ENCODE peak calls at places on chromosomes 7 and 10, in nine cellular contexts. One of them, this sample, is unnamed.

GRCh38 chr10:62826275-62826674 is 10.1 kb upstream of the EGR2 start:
- DNase-seq in omental fat pad: no peak
- DNase-seq in right atrium auricular region: no peak
- DNase-seq in activated naive CD4-positive, alpha-beta T cell: no peak
- DNase-seq in cardiac muscle cell: no peak
- DNase-seq in stimulated activated CD8-positive, alpha-beta memory T cell treated with anti-CD3 and anti-CD28 coated beads, Interleukin-7, amount 100 ng/mL, for 24 hours: no peak
- DNase-seq in stimulated activated CD4-positive, alpha-beta T cell treated with anti-CD3 and anti-CD28 coated beads, Interleukin-1b, Interleukin-23, amount 100 ng/mL, for 48 hours: no peak
- DNase-seq in Jurkat, Clone E6-1: no peak
- DNase-seq in activated CD4-positive, alpha-beta T cell treated with anti-CD3 and anti-CD28 coated beads for 4 hours: no peak
- DNase-seq in this sample: no peak

GRCh38 chr10:95531994-95532399 is 29.2 kb downstream of the SORBS1 start:
- DNase-seq in activated naive CD4-positive, alpha-beta T cell: no peak
- DNase-seq in activated CD4-positive, alpha-beta T cell treated with anti-CD3 and anti-CD28 coated beads for 4 hours: no peak
- DNase-seq in stimulated activated CD8-positive, alpha-beta memory T cell treated with anti-CD3 and anti-CD28 coated beads, Interleukin-7, amount 100 ng/mL, for 24 hours: no peak
- DNase-seq in right atrium auricular region: no peak
- DNase-seq in stimulated activated CD4-positive, alpha-beta T cell treated with anti-CD3 and anti-CD28 coated beads, Interleukin-1b, Interleukin-23, amount 100 ng/mL, for 48 hours: no peak
- DNase-seq in cardiac muscle cell: no peak
- DNase-seq in Jurkat, Clone E6-1: peak
- DNase-seq in omental fat pad: no peak
- DNase-seq in this sample: no peak

GRCh38 chr7:48188776-48189520 is 17.7 kb downstream of the ABCA13 start:
- DNase-seq in right atrium auricular region: no peak
- DNase-seq in cardiac muscle cell: peak
- DNase-seq in activated naive CD4-positive, alpha-beta T cell: no peak
- DNase-seq in omental fat pad: no peak
- DNase-seq in Jurkat, Clone E6-1: no peak
- DNase-seq in stimulated activated CD4-positive, alpha-beta T cell treated with anti-CD3 and anti-CD28 coated beads, Interleukin-1b, Interleukin-23, amount 100 ng/mL, for 48 hours: no peak
- DNase-seq in stimulated activated CD8-positive, alpha-beta memory T cell treated with anti-CD3 and anti-CD28 coated beads, Interleukin-7, amount 100 ng/mL, for 24 hours: no peak
- DNase-seq in activated CD4-positive, alpha-beta T cell treated with anti-CD3 and anti-CD28 coated beads for 4 hours: no peak
- DNase-seq in this sample: peak

GRCh38 chr10:94076325-94076841 is 82.7 kb downstream of the PLCE1 start:
- DNase-seq in activated CD4-positive, alpha-beta T cell treated with anti-CD3 and anti-CD28 coated beads for 4 hours: no peak
- DNase-seq in omental fat pad: no peak
- DNase-seq in Jurkat, Clone E6-1: no peak
- DNase-seq in activated naive CD4-positive, alpha-beta T cell: no peak
- DNase-seq in right atrium auricular region: no peak
- DNase-seq in stimulated activated CD8-positive, alpha-beta memory T cell treated with anti-CD3 and anti-CD28 coated beads, Interleukin-7, amount 100 ng/mL, for 24 hours: no peak
- DNase-seq in stimulated activated CD4-positive, alpha-beta T cell treated with anti-CD3 and anti-CD28 coated beads, Interleukin-1b, Interleukin-23, amount 100 ng/mL, for 48 hours: no peak
- DNase-seq in cardiac muscle cell: peak
- DNase-seq in this sample: peak

GRCh38 chr7:137146552-137146961 is 197.0 kb downstream of the PTN start:
- DNase-seq in omental fat pad: no peak
- DNase-seq in activated naive CD4-positive, alpha-beta T cell: no peak
- DNase-seq in activated CD4-positive, alpha-beta T cell treated with anti-CD3 and anti-CD28 coated beads for 4 hours: no peak
- DNase-seq in stimulated activated CD4-positive, alpha-beta T cell treated with anti-CD3 and anti-CD28 coated beads, Interleukin-1b, Interleukin-23, amount 100 ng/mL, for 48 hours: no peak
- DNase-seq in stimulated activated CD8-positive, alpha-beta memory T cell treated with anti-CD3 and anti-CD28 coated beads, Interleukin-7, amount 100 ng/mL, for 24 hours: no peak
- DNase-seq in cardiac muscle cell: peak
- DNase-seq in Jurkat, Clone E6-1: no peak
- DNase-seq in right atrium auricular region: no peak
- DNase-seq in this sample: peak

GRCh38 chr10:82089327-82089726 is 214.3 kb downstream of the NRG3 start:
- DNase-seq in stimulated activated CD4-positive, alpha-beta T cell treated with anti-CD3 and anti-CD28 coated beads, Interleukin-1b, Interleukin-23, amount 100 ng/mL, for 48 hours: no peak
- DNase-seq in cardiac muscle cell: no peak
- DNase-seq in Jurkat, Clone E6-1: no peak
- DNase-seq in activated naive CD4-positive, alpha-beta T cell: no peak
- DNase-seq in right atrium auricular region: no peak
- DNase-seq in omental fat pad: no peak
- DNase-seq in activated CD4-positive, alpha-beta T cell treated with anti-CD3 and anti-CD28 coated beads for 4 hours: no peak
- DNase-seq in stimulated activated CD8-positive, alpha-beta memory T cell treated with anti-CD3 and anti-CD28 coated beads, Interleukin-7, amount 100 ng/mL, for 24 hours: no peak
- DNase-seq in this sample: no peak

GRCh38 chr10:14478639-14479038 is 147.9 kb upstream of the FRMD4A start:
- DNase-seq in right atrium auricular region: peak
- DNase-seq in stimulated activated CD8-positive, alpha-beta memory T cell treated with anti-CD3 and anti-CD28 coated beads, Interleukin-7, amount 100 ng/mL, for 24 hours: no peak
- DNase-seq in cardiac muscle cell: peak
- DNase-seq in activated naive CD4-positive, alpha-beta T cell: no peak
- DNase-seq in activated CD4-positive, alpha-beta T cell treated with anti-CD3 and anti-CD28 coated beads for 4 hours: no peak
- DNase-seq in stimulated activated CD4-positive, alpha-beta T cell treated with anti-CD3 and anti-CD28 coated beads, Interleukin-1b, Interleukin-23, amount 100 ng/mL, for 48 hours: peak
- DNase-seq in Jurkat, Clone E6-1: no peak
- DNase-seq in omental fat pad: no peak
- DNase-seq in this sample: peak

GRCh38 chr7:140475747-140476333 is 3.5 kb downstream of the MKRN1 start:
- DNase-seq in right atrium auricular region: no peak
- DNase-seq in stimulated activated CD4-positive, alpha-beta T cell treated with anti-CD3 and anti-CD28 coated beads, Interleukin-1b, Interleukin-23, amount 100 ng/mL, for 48 hours: no peak
- DNase-seq in cardiac muscle cell: peak
- DNase-seq in activated CD4-positive, alpha-beta T cell treated with anti-CD3 and anti-CD28 coated beads for 4 hours: peak
- DNase-seq in omental fat pad: no peak
- DNase-seq in stimulated activated CD8-positive, alpha-beta memory T cell treated with anti-CD3 and anti-CD28 coated beads, Interleukin-7, amount 100 ng/mL, for 24 hours: no peak
- DNase-seq in Jurkat, Clone E6-1: peak
- DNase-seq in activated naive CD4-positive, alpha-beta T cell: no peak
- DNase-seq in this sample: peak

GRCh38 chr10:23095966-23096813 is 811 bp downstream of the MSRB2 start:
- DNase-seq in Jurkat, Clone E6-1: peak
- DNase-seq in stimulated activated CD8-positive, alpha-beta memory T cell treated with anti-CD3 and anti-CD28 coated beads, Interleukin-7, amount 100 ng/mL, for 24 hours: no peak
- DNase-seq in right atrium auricular region: peak
- DNase-seq in activated CD4-positive, alpha-beta T cell treated with anti-CD3 and anti-CD28 coated beads for 4 hours: peak
- DNase-seq in omental fat pad: peak
- DNase-seq in cardiac muscle cell: peak
- DNase-seq in activated naive CD4-positive, alpha-beta T cell: no peak
- DNase-seq in stimulated activated CD4-positive, alpha-beta T cell treated with anti-CD3 and anti-CD28 coated beads, Interleukin-1b, Interleukin-23, amount 100 ng/mL, for 48 hours: peak
- DNase-seq in this sample: peak

GRCh38 chr7:121278120-121279021 is 50.4 kb upstream of the WNT16 start:
- DNase-seq in activated naive CD4-positive, alpha-beta T cell: no peak
- DNase-seq in right atrium auricular region: no peak
- DNase-seq in stimulated activated CD4-positive, alpha-beta T cell treated with anti-CD3 and anti-CD28 coated beads, Interleukin-1b, Interleukin-23, amount 100 ng/mL, for 48 hours: no peak
- DNase-seq in stimulated activated CD8-positive, alpha-beta memory T cell treated with anti-CD3 and anti-CD28 coated beads, Interleukin-7, amount 100 ng/mL, for 24 hours: no peak
- DNase-seq in activated CD4-positive, alpha-beta T cell treated with anti-CD3 and anti-CD28 coated beads for 4 hours: no peak
- DNase-seq in Jurkat, Clone E6-1: no peak
- DNase-seq in omental fat pad: no peak
- DNase-seq in cardiac muscle cell: peak
- DNase-seq in this sample: peak

GRCh38 chr7:29636009-29636351 is 72.3 kb downstream of the PRR15 start:
- DNase-seq in Jurkat, Clone E6-1: no peak
- DNase-seq in stimulated activated CD4-positive, alpha-beta T cell treated with anti-CD3 and anti-CD28 coated beads, Interleukin-1b, Interleukin-23, amount 100 ng/mL, for 48 hours: no peak
- DNase-seq in cardiac muscle cell: no peak
- DNase-seq in activated naive CD4-positive, alpha-beta T cell: no peak
- DNase-seq in stimulated activated CD8-positive, alpha-beta memory T cell treated with anti-CD3 and anti-CD28 coated beads, Interleukin-7, amount 100 ng/mL, for 24 hours: no peak
- DNase-seq in omental fat pad: no peak
- DNase-seq in activated CD4-positive, alpha-beta T cell treated with anti-CD3 and anti-CD28 coated beads for 4 hours: no peak
- DNase-seq in right atrium auricular region: no peak
- DNase-seq in this sample: no peak

GRCh38 chr10:76942556-76943416 is 694.8 kb downstream of the KCNMA1 start:
- DNase-seq in cardiac muscle cell: peak
- DNase-seq in right atrium auricular region: no peak
- DNase-seq in stimulated activated CD4-positive, alpha-beta T cell treated with anti-CD3 and anti-CD28 coated beads, Interleukin-1b, Interleukin-23, amount 100 ng/mL, for 48 hours: no peak
- DNase-seq in activated naive CD4-positive, alpha-beta T cell: no peak
- DNase-seq in activated CD4-positive, alpha-beta T cell treated with anti-CD3 and anti-CD28 coated beads for 4 hours: no peak
- DNase-seq in omental fat pad: no peak
- DNase-seq in stimulated activated CD8-positive, alpha-beta memory T cell treated with anti-CD3 and anti-CD28 coated beads, Interleukin-7, amount 100 ng/mL, for 24 hours: no peak
- DNase-seq in Jurkat, Clone E6-1: peak
- DNase-seq in this sample: peak

GRCh38 chr10:55283041-55283440 is 482.0 kb upstream of the PCDH15 start:
- DNase-seq in cardiac muscle cell: no peak
- DNase-seq in activated naive CD4-positive, alpha-beta T cell: no peak
- DNase-seq in omental fat pad: no peak
- DNase-seq in stimulated activated CD4-positive, alpha-beta T cell treated with anti-CD3 and anti-CD28 coated beads, Interleukin-1b, Interleukin-23, amount 100 ng/mL, for 48 hours: no peak
- DNase-seq in Jurkat, Clone E6-1: no peak
- DNase-seq in activated CD4-positive, alpha-beta T cell treated with anti-CD3 and anti-CD28 coated beads for 4 hours: no peak
- DNase-seq in stimulated activated CD8-positive, alpha-beta memory T cell treated with anti-CD3 and anti-CD28 coated beads, Interleukin-7, amount 100 ng/mL, for 24 hours: no peak
- DNase-seq in right atrium auricular region: no peak
- DNase-seq in this sample: no peak

GRCh38 chr10:80451132-80451531 is 3.0 kb upstream of the TSPAN14 start:
- DNase-seq in Jurkat, Clone E6-1: no peak
- DNase-seq in stimulated activated CD4-positive, alpha-beta T cell treated with anti-CD3 and anti-CD28 coated beads, Interleukin-1b, Interleukin-23, amount 100 ng/mL, for 48 hours: no peak
- DNase-seq in stimulated activated CD8-positive, alpha-beta memory T cell treated with anti-CD3 and anti-CD28 coated beads, Interleukin-7, amount 100 ng/mL, for 24 hours: no peak
- DNase-seq in cardiac muscle cell: no peak
- DNase-seq in omental fat pad: no peak
- DNase-seq in activated naive CD4-positive, alpha-beta T cell: no peak
- DNase-seq in activated CD4-positive, alpha-beta T cell treated with anti-CD3 and anti-CD28 coated beads for 4 hours: no peak
- DNase-seq in right atrium auricular region: no peak
- DNase-seq in this sample: no peak

GRCh38 chr10:77501152-77501845 is 136.3 kb downstream of the KCNMA1 start:
- DNase-seq in stimulated activated CD4-positive, alpha-beta T cell treated with anti-CD3 and anti-CD28 coated beads, Interleukin-1b, Interleukin-23, amount 100 ng/mL, for 48 hours: no peak
- DNase-seq in omental fat pad: no peak
- DNase-seq in stimulated activated CD8-positive, alpha-beta memory T cell treated with anti-CD3 and anti-CD28 coated beads, Interleukin-7, amount 100 ng/mL, for 24 hours: no peak
- DNase-seq in activated naive CD4-positive, alpha-beta T cell: no peak
- DNase-seq in Jurkat, Clone E6-1: no peak
- DNase-seq in cardiac muscle cell: peak
- DNase-seq in right atrium auricular region: no peak
- DNase-seq in activated CD4-positive, alpha-beta T cell treated with anti-CD3 and anti-CD28 coated beads for 4 hours: no peak
- DNase-seq in this sample: peak

GRCh38 chr7:5620459-5620881 is 161.0 kb downstream of the RNF216 start:
- DNase-seq in stimulated activated CD8-positive, alpha-beta memory T cell treated with anti-CD3 and anti-CD28 coated beads, Interleukin-7, amount 100 ng/mL, for 24 hours: no peak
- DNase-seq in omental fat pad: no peak
- DNase-seq in stimulated activated CD4-positive, alpha-beta T cell treated with anti-CD3 and anti-CD28 coated beads, Interleukin-1b, Interleukin-23, amount 100 ng/mL, for 48 hours: no peak
- DNase-seq in Jurkat, Clone E6-1: no peak
- DNase-seq in cardiac muscle cell: no peak
- DNase-seq in activated naive CD4-positive, alpha-beta T cell: no peak
- DNase-seq in activated CD4-positive, alpha-beta T cell treated with anti-CD3 and anti-CD28 coated beads for 4 hours: no peak
- DNase-seq in right atrium auricular region: no peak
- DNase-seq in this sample: no peak

This sample was measured in EH.